ENCODE peak calls at places on chromosomes 3 and 15, in seven cellular contexts. N is kidney, O is astrocyte of the spinal cord, C is nephron progenitor cell, L is omental fat pad, K is cardiac muscle cell, Q is mammary epithelial cell. X is an unnamed sample.

GRCh38 chr3:42712716-42713372 is 10.2 kb upstream of the HHATL start:
- DNase-seq in C (no peak), L (peak; percentile 16), O (no peak), K (no peak), N (no peak), Q (no peak), X (no peak)

GRCh38 chr15:56734013-56734625 is 810 bp upstream of the ZNF280D start:
- DNase-seq in L (no peak), O (no peak), Q (peak; percentile 20), N (no peak), C (no peak), K (no peak), X (peak; percentile 5)

GRCh38 chr3:128847631-128848370 is 31.6 kb upstream of the ACAD9 start:
- DNase-seq in C (no peak), N (no peak), Q (no peak), L (no peak), O (no peak), K (no peak), X (no peak)

GRCh38 chr3:105387122-105387751 is 20.5 kb downstream of the ALCAM start:
- DNase-seq in K (no peak), C (no peak), N (no peak), O (peak; percentile 48), L (no peak), Q (peak; percentile 79), X (peak; percentile 53)

GRCh38 chr3:110343945-110344344 is 727.7 kb upstream of the NECTIN3 start:
- DNase-seq in O (no peak), Q (no peak), C (no peak), N (no peak), L (no peak), K (peak; percentile 15), X (no peak)

GRCh38 chr15:70101459-70102113 is 3.9 kb upstream of the TLE3 start:
- DNase-seq in C (peak; percentile 79), O (peak; percentile 94), L (no peak), Q (peak; percentile 74), K (peak; percentile 98), N (no peak), X (peak; percentile 95)

GRCh38 chr15:48657891-48658591 is 12.5 kb upstream of the FBN1 start:
- DNase-seq in O (no peak), Q (no peak), L (no peak), C (no peak), K (peak; percentile 49), N (no peak), X (no peak)

GRCh38 chr3:106678657-106679390 is 698.4 kb upstream of the CCDC54 start:
- DNase-seq in C (no peak), L (no peak), O (no peak), K (no peak), Q (no peak), N (no peak), X (no peak)

GRCh38 chr15:32682569-32682968 is 35.2 kb upstream of the GREM1 start:
- DNase-seq in O (peak; percentile 84), C (no peak), K (peak; percentile 95), L (no peak), N (no peak), Q (peak; percentile 82), X (peak; percentile 92)

GRCh38 chr3:2268779-2269178 is 170.1 kb downstream of the CNTN4 start:
- DNase-seq in K (no peak), L (no peak), N (no peak), O (no peak), C (no peak), Q (no peak), X (peak; percentile 7)

GRCh38 chr3:16885588-16885903 is 791 bp downstream of the PLCL2 start:
- DNase-seq in K (no peak), Q (no peak), O (no peak), L (no peak), C (no peak), N (no peak), X (no peak)

GRCh38 chr3:62873672-62874397 is 1.4 kb downstream of the CADPS start:
- DNase-seq in K (no peak), L (no peak), Q (no peak), C (peak; percentile 72), N (peak; percentile 74), O (no peak), X (no peak)

GRCh38 chr3:42549131-42549530 is 32.6 kb downstream of the SEC22C start:
- DNase-seq in Q (no peak), O (no peak), L (no peak), N (no peak), C (no peak), K (no peak), X (no peak)

GRCh38 chr3:15060029-15060428 is 5.1 kb downstream of the MRPS25 start:
- DNase-seq in O (no peak), N (no peak), K (no peak), Q (no peak), C (no peak), L (no peak), X (no peak)

GRCh38 chr3:88773766-88774165 is 333.7 kb upstream of the EPHA3 start:
- DNase-seq in L (no peak), N (no peak), Q (peak; percentile 43), K (no peak), O (no peak), C (no peak), X (no peak)

GRCh38 chr15:98899266-98900021 is 108.1 kb downstream of the PGPEP1L start:
- DNase-seq in N (no peak), C (no peak), O (no peak), L (no peak), Q (no peak), K (peak; percentile 49), X (no peak)

GRCh38 chr3:168002786-168003368 is 92.8 kb downstream of the GOLIM4 start:
- DNase-seq in O (peak; percentile 68), C (no peak), N (no peak), L (no peak), K (peak; percentile 43), Q (peak; percentile 69), X (peak; percentile 64)

GRCh38 chr3:186315581-186316354 is 46.3 kb downstream of the DGKG start:
- DNase-seq in Q (no peak), O (peak; percentile 78), C (no peak), L (no peak), N (no peak), K (no peak), X (no peak)

GRCh38 chr15:99169769-99170311 is 65.0 kb downstream of the SYNM start:
- DNase-seq in C (no peak), N (no peak), K (peak; percentile 86), O (peak; percentile 39), L (no peak), Q (no peak), X (no peak)

GRCh38 chr3:19645093-19645492 is 288.9 kb downstream of the EFHB start:
- DNase-seq in L (no peak), K (no peak), N (no peak), O (peak; percentile 13), C (no peak), Q (peak; percentile 2), X (peak; percentile 23)

GRCh38 chr15:31511707-31512310 is 185.2 kb downstream of the KLF13 start:
- DNase-seq in O (no peak), Q (no peak), C (no peak), L (no peak), N (no peak), K (no peak), X (no peak)

GRCh38 chr3:146557745-146558144 is 13.3 kb upstream of the PLSCR1 start:
- DNase-seq in N (no peak), L (no peak), O (no peak), Q (no peak), C (no peak), K (no peak), X (no peak)

GRCh38 chr3:59546522-59546921 is 496.7 kb upstream of the CFAP20DC start:
- DNase-seq in C (no peak), K (no peak), L (no peak), N (no peak), O (no peak), Q (no peak), X (no peak)
- TF ChIP-seq CTCF in C (no peak), K (no peak), L (no peak), N (no peak), O (no peak), Q (no peak), X (no peak)

DNA sequence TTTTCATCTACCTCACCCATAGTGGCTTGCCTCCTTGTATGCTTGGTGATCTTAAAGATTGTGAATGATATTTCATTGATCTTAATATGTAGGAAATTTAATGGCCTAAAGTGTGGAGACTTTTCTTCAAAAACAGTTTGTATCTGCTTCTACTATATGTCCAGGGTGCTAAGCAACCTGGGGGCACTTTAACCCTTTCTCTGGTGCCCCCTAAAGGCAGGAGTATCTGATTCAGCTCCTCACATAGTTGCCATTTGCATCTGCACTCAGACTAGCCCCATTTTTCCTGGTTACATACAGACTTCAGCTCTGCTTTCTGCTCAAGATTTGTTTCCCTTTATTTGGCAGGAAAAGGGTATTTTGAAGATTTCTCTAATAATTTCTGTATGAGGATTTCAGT is 5.2 kb upstream of the PFN2 start:
- DNase-seq in N (no peak), L (no peak), Q (no peak), O (no peak), C (no peak), K (no peak), X (no peak)
- TF ChIP-seq CTCF in N (no peak), L (no peak), Q (peak; percentile 5), O (no peak), C (no peak), K (no peak), X (no peak)

DNA sequence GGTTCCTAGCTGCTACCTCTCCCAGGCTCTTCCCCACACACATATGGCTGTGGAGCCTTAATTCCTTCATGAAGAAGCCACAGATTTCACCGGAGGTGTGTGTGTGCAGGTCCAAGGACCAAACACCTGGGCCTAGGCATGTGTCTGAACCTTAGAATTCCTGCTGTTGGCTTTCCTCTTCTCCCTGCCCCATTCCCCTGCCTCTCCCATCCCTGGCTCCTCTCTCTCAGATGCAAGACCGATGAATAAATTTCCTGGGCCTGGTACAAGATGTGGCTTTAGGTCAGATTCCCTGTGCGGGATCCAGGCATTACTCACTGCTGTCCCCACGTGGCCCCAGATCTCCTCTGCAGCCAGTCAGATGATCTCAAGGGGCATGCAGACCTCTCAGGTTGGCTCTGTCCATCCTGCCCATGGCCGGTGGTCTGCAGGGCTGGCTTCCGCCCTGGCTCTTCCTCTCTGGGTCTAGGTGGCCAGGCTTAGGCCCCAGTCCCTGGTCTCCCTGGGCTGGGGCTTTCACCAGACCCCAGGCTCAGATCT is 20.4 kb downstream of the CCR9 start:
- DNase-seq in Q (no peak), K (peak; percentile 70), C (peak; percentile 16), L (no peak), O (peak; percentile 56), N (no peak), X (peak; percentile 60)
- TF ChIP-seq CTCF in Q (peak; percentile 52), K (peak; percentile 66), C (peak; percentile 41), L (no peak), O (peak; percentile 73), N (no peak), X (peak; percentile 54)

GRCh38 chr3:194270627-194271458 is 80.3 kb downstream of the CPN2 start:
- DNase-seq in C (peak; percentile 25), N (peak; percentile 97), O (peak; percentile 55), L (peak; percentile 21), K (peak; percentile 75), Q (peak; percentile 35), X (peak; percentile 39)

GRCh38 chr3:194267744-194268658 is 83.1 kb downstream of the CPN2 start:
- DNase-seq in L (no peak), O (peak; percentile 22), Q (no peak), N (no peak), K (peak; percentile 95), C (no peak), X (no peak)

GRCh38 chr3:194268659-194269487 is 82.3 kb downstream of the CPN2 start:
- DNase-seq in C (no peak), N (no peak), L (no peak), O (no peak), K (no peak), Q (no peak), X (no peak)

GRCh38 chr3:194271459-194272035 is 79.6 kb downstream of the CPN2 start:
- DNase-seq in K (no peak), L (peak; percentile 17), Q (no peak), C (no peak), O (peak; percentile 14), N (no peak), X (no peak)

GRCh38 chr3:194269610-194270145 is 81.5 kb downstream of the CPN2 start:
- DNase-seq in Q (no peak), N (peak; percentile 96), O (peak; percentile 68), C (peak; percentile 47), L (no peak), K (peak; percentile 95), X (no peak)
- TF ChIP-seq CTCF in Q (no peak), N (peak; percentile 34), O (peak; percentile 45), C (no peak), L (no peak), K (peak; percentile 74), X (no peak)

X was measured in MCF 10A.